ENCODE peak calls at places on chromosome 17, in six cellular contexts. O is cardiac fibroblast; X is mucosa of descending colon; I is Peyer's patch; C is activated CD8-positive, alpha-beta T cell treated with anti-CD3 and anti-CD28 coated beads for 36 hours; F is AG10803. B is an unnamed sample.

GRCh38 chr17:66964930-66965800 is 658 bp downstream of the CACNG4 start:
- DNase-seq in F (no peak), O (no peak), I (no peak), X (peak), C (peak), B (no peak)

GRCh38 chr17:21842332-21843317 is 150.3 kb downstream of the KCNJ18 start:
- DNase-seq in X (peak), C (no peak), F (no peak), I (no peak), O (no peak), B (no peak)

GRCh38 chr17:41982026-41982989 is 15.7 kb downstream of the CNP start:
- DNase-seq in I (no peak), X (no peak), F (no peak), C (no peak), O (no peak), B (no peak)

GRCh38 chr17:61466246-61466645 is 14.0 kb downstream of the TBX4 start:
- DNase-seq in O (no peak), I (peak), C (no peak), F (no peak), X (no peak), B (no peak)

GRCh38 chr17:67770539-67770938 is 52.8 kb downstream of the NOL11 start:
- DNase-seq in O (no peak), F (no peak), I (no peak), C (no peak), X (no peak), B (no peak)

GRCh38 chr17:77320501-77321256 is 179.9 kb downstream of the SEC14L1 start:
- DNase-seq in F (peak), C (no peak), X (peak), I (peak), O (peak), B (no peak)

GRCh38 chr17:38943607-38944006 is 18.2 kb downstream of the LASP1NB start:
- DNase-seq in X (no peak), I (no peak), F (no peak), C (no peak), O (no peak), B (no peak)

GRCh38 chr17:81470944-81471803 is 41.4 kb downstream of the ACTG1 start:
- DNase-seq in X (no peak), F (peak), C (no peak), O (no peak), I (no peak), B (no peak)

GRCh38 chr17:81161536-81161935 is 3.8 kb upstream of the PVALEF start:
- DNase-seq in C (no peak), O (no peak), X (no peak), F (no peak), I (no peak), B (no peak)

GRCh38 chr17:81018044-81018802 is 16.7 kb upstream of the BAIAP2 start:
- DNase-seq in C (peak), I (peak), X (peak), O (peak), F (peak), B (no peak)

GRCh38 chr17:17971431-17972125 is 622 bp downstream of the TOM1L2 start:
- DNase-seq in X (peak), C (peak), I (peak), F (no peak), O (peak), B (no peak)

GRCh38 chr17:77405867-77406513 is 265.2 kb downstream of the SEC14L1 start:
- DNase-seq in I (peak), O (no peak), F (no peak), X (no peak), C (no peak), B (no peak)

GRCh38 chr17:1177099-1177996 is 2.4 kb downstream of the ABR start:
- DNase-seq in F (peak), I (no peak), C (no peak), O (peak), X (no peak), B (no peak)

GRCh38 chr17:64507418-64507766 is 615 bp downstream of the CEP95 start:
- DNase-seq in O (peak), I (no peak), X (no peak), F (peak), C (peak), B (no peak)

GRCh38 chr17:2406903-2407790 is 6.3 kb upstream of the MNT start:
- DNase-seq in X (peak), O (peak), F (peak), C (peak), I (peak), B (no peak)

GRCh38 chr17:82789806-82790205 is 37.9 kb downstream of the TBCD start:
- DNase-seq in F (no peak), X (no peak), C (no peak), I (no peak), O (no peak), B (no peak)

GRCh38 chr17:77528516-77529327 is 388.0 kb downstream of the SEC14L1 start:
- DNase-seq in X (no peak), I (no peak), C (peak), F (no peak), O (no peak), B (no peak)

GRCh38 chr17:62693616-62694415 is 66.3 kb downstream of the MRC2 start:
- DNase-seq in I (no peak), C (no peak), F (no peak), X (no peak), O (no peak), B (no peak)

GRCh38 chr17:39899215-39899614 is 19.2 kb downstream of the GSDMB start:
- DNase-seq in C (no peak), I (no peak), X (no peak), F (no peak), O (no peak), B (no peak)

GRCh38 chr17:76053230-76054111 is 18.8 kb downstream of the SRP68 start:
- DNase-seq in F (no peak), X (no peak), O (peak), I (no peak), C (peak), B (no peak)

GRCh38 chr17:67491009-67491677 is 114.1 kb downstream of the PITPNC1 start:
- DNase-seq in F (peak), I (peak), X (peak), O (peak), C (no peak), B (peak)

GRCh38 chr17:82063424-82064415 is 1.9 kb downstream of the DUS1L start:
- DNase-seq in C (no peak), I (no peak), F (no peak), X (no peak), O (no peak), B (no peak)

GRCh38 chr17:64741038-64741641 is 79.0 kb upstream of the SMURF2 start:
- DNase-seq in X (no peak), I (no peak), C (no peak), O (peak), F (peak), B (no peak)

GRCh38 chr17:80621335-80622169 is 76.9 kb downstream of the RPTOR start:
- DNase-seq in C (no peak), I (no peak), O (no peak), X (no peak), F (no peak), B (no peak)

GRCh38 chr17:72118588-72119279 is 2.1 kb upstream of the SOX9 start:
- DNase-seq in X (peak), F (peak), O (peak), C (peak), I (peak), B (no peak)

GRCh38 chr17:82750241-82750905 is 1.5 kb upstream of the TBCD start:
- DNase-seq in C (peak), F (no peak), X (no peak), O (no peak), I (peak), B (no peak)

GRCh38 chr17:81537343-81537855 is 9.2 kb downstream of the FSCN2 start:
- DNase-seq in X (peak), I (peak), F (no peak), O (no peak), C (peak), B (no peak)

GRCh38 chr17:6661464-6661848 is 9.9 kb downstream of the C17orf100 start:
- DNase-seq in O (no peak), C (no peak), I (no peak), X (no peak), F (no peak), B (no peak)

GRCh38 chr17:27560668-27561067 is 70.3 kb upstream of the LGALS9 start:
- DNase-seq in I (peak), O (peak), C (no peak), X (peak), F (no peak), B (no peak)

GRCh38 chr17:44794699-44795413 is 35.2 kb downstream of the GJC1 start:
- DNase-seq in I (no peak), C (no peak), O (peak), X (no peak), F (peak), B (no peak)

GRCh38 chr17:37717627-37718382 is 27.1 kb downstream of the HNF1B start:
- DNase-seq in C (no peak), I (no peak), X (no peak), F (peak), O (no peak), B (no peak)

GRCh38 chr17:62656446-62656845 is 29.0 kb downstream of the MRC2 start:
- DNase-seq in F (no peak), I (no peak), C (no peak), O (no peak), X (no peak), B (no peak)

GRCh38 chr17:73089322-73089721 is 3.2 kb downstream of the SLC39A11 start:
- DNase-seq in O (no peak), C (no peak), I (no peak), X (no peak), F (no peak), B (no peak)

GRCh38 chr17:47265983-47266541 is 12.4 kb downstream of the ITGB3 start:
- DNase-seq in X (no peak), F (peak), C (no peak), I (peak), O (peak), B (no peak)

DNA sequence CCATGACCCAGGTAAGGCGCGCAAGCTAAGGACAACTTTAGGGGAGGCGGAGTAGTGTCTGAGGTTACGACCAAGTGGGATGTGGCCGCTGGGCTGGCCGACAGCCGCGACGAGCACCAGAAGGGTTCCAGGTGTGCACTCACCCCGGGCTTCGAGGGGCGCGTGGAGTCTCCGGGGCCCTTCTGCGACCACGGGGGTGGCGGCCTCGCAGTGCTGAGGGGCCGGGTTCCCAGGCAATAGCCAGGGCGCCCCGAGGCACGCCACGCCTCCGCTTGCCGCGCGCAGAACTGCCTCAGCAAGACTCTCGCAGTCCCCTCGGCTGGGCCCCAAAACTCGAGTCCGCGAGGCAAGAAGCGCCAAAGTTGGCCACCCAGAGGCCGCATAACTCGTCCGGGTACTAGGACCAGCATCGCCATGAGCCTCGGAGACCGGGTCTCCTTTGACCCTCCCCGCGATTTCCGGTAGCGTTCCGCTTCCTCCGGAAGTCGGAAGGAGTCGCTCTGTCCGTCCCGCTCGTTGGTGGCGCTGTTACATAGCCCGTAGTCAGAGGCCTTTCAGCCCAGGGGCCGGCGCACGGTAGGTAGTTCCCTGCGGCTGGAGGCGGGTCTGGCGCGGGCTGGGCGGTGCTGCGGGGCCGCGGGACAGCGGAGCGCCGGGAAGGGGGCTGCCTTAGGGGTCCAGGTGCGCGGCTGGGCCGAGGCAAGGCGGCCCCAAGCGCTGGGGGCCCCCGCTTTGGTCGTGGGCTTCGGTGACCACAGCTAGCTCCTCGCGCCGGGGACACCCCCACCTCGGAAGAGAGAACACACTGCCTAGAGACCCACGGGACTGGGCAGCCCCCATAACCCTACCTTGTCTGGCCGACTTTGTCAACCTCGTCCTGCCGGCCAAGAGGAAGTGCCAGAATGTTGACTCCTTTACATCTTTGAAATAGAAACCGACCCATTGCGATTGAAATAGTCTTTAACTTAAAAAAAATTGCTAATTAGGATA is at the start of the genes ADPRM and SCO1:
- DNase-seq in C (peak), X (peak), F (peak), I (peak), O (peak), B (peak)
- TF ChIP-seq CTCF in C (peak), X (peak), F (peak), I (peak), O (peak), B (peak)

DNA sequence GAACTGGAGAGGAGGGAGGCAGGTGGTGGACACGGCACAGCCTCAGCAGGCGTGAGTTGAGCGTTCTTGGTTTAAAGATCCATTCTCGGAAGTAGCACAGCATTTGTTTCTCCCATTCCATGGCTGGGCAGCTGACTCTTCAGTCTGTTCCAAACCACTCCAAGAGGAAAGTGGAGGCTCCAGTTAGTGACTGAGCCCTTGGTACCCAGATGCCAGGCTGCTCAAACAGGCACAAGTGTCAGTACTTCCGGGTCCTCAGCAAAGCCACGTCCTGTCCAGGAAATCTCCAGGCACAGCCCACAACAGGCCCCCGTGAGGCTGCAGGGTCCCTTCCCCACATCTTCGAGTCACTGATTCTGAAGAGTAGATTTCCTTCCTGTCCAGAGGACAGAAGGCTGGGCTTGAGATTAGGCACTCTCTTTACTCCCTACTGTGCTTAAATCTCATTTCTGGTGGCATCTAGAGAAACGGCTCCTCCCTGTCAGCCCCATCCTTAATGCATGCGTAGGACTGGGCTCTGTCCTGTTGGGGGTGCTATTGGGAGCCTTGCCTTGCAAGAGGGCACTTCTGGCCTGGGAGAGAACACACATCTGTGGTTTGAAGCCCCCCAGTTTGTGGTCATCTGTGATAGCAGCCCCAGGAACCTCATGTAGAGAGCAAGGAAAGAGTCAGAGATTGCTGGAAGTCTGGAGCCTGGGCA is 39.7 kb upstream of the NAT9 start:
- DNase-seq in F (no peak), C (peak), O (no peak), I (no peak), X (no peak), B (no peak)
- TF ChIP-seq CTCF in F (no peak), C (no peak), O (no peak), I (no peak), X (no peak), B (no peak)

GRCh38 chr17:9162275-9162985 is 141.1 kb downstream of the NTN1 start:
- DNase-seq in F (no peak), X (no peak), I (no peak), O (no peak), C (no peak), B (no peak)
- TF ChIP-seq CTCF in F (no peak), X (no peak), I (no peak), O (no peak), C (peak), B (no peak)

DNA sequence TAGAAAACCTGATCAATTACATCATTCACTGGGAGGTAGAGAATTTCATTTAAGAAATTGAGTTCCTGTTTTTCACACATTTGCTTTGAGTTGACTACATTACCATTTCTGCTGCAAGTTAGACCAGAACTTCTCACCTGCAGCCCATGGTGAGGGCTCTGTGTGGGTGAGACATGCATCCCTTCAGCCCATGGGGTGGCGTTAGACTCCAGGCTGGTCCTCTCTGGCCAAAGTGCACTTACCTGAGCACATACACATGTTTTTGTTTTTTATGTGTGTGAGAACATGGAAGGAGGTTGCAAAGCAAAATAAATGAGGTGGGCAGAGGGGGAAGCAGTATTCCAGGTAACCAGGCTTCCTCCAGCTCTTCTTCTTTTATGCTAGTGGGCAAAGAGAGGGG is 470.2 kb downstream of the PMP22 start:
- DNase-seq in C (no peak), O (no peak), X (no peak), I (no peak), F (no peak), B (no peak)
- TF ChIP-seq CTCF in C (no peak), O (no peak), X (no peak), I (no peak), F (no peak), B (no peak)

DNA sequence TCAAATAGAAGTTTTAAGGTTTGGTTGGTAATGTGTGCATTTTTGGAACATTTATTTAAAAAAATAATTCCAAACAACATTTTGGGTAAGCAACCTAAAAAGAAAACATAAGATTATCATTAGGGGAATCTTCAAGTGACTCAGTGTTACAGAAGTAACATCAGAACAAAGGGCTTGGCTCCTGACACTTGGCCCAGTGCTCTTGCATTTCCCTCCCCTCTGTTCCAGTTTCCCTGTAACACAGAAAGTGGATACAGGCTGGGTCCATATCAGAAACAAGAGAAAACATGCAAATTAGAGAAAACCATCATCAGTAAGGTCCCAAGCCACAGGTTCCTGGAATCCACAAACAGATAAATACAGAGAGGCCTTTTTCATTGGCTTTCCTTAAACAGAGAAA is 40.1 kb downstream of the SKAP1 start:
- DNase-seq in I (no peak), X (no peak), C (no peak), F (no peak), O (no peak), B (no peak)
- TF ChIP-seq CTCF in I (no peak), X (no peak), C (no peak), F (no peak), O (no peak), B (no peak)

GRCh38 chr17:58414596-58414997 is 2.7 kb downstream of the RNF43 start:
- DNase-seq in X (no peak), F (no peak), O (no peak), I (no peak), C (no peak), B (no peak)

GRCh38 chr17:58416396-58416795 is 938 bp downstream of the RNF43 start:
- DNase-seq in O (no peak), F (no peak), X (no peak), I (no peak), C (no peak), B (no peak)

GRCh38 chr17:58413684-58414083 is 3.6 kb downstream of the RNF43 start:
- DNase-seq in C (no peak), O (no peak), X (no peak), I (no peak), F (no peak), B (no peak)

GRCh38 chr17:58416937-58417299 is 416 bp downstream of the RNF43 start:
- DNase-seq in F (no peak), O (no peak), X (no peak), C (no peak), I (no peak), B (no peak)

GRCh38 chr17:58415371-58416055 is 1.8 kb downstream of the RNF43 start:
- DNase-seq in F (no peak), I (peak), O (no peak), X (peak), C (no peak), B (no peak)
- TF ChIP-seq CTCF in F (no peak), I (peak), O (no peak), X (no peak), C (no peak), B (no peak)